ENCODE peak calls at places on chromosomes 1 and 21, in four cellular contexts. R, U, H and E are unnamed samples.

GRCh38 chr1:229409616-229410369 is 24.1 kb downstream of the ACTA1 start:
- DNase-seq in U (no peak), R (peak; percentile 82), H (peak; percentile 18), E (no peak)

GRCh38 chr1:177307771-177308170 is 137.0 kb downstream of the BRINP2 start:
- DNase-seq in H (no peak), R (no peak), U (no peak), E (no peak)

GRCh38 chr1:75170006-75170405 is 35.8 kb downstream of the LHX8 start:
- DNase-seq in U (no peak), H (no peak), R (no peak), E (no peak)

GRCh38 chr1:199720496-199720895 is 307.0 kb upstream of the NR5A2 start:
- DNase-seq in U (no peak), H (no peak), R (no peak), E (no peak)

GRCh38 chr21:21200103-21200938 is 202.1 kb downstream of the NCAM2 start:
- DNase-seq in R (no peak), U (no peak), H (no peak), E (no peak)

GRCh38 chr1:174174461-174175329 is 15.4 kb downstream of the RABGAP1L start:
- DNase-seq in R (no peak), H (no peak), U (no peak), E (no peak)

GRCh38 chr1:213284626-213285025 is 233.6 kb downstream of the RPS6KC1 start:
- DNase-seq in R (no peak), U (no peak), H (no peak), E (no peak)

GRCh38 chr1:155026588-155026987 is 7.0 kb downstream of the DCST2 start:
- DNase-seq in R (no peak), U (no peak), H (no peak), E (no peak)

GRCh38 chr1:51622455-51622913 is 5.6 kb downstream of the OSBPL9 start:
- DNase-seq in H (peak; percentile 45), U (no peak), R (peak; percentile 92), E (no peak)

GRCh38 chr21:21159253-21159899 is 161.2 kb downstream of the NCAM2 start:
- DNase-seq in R (peak; percentile 57), U (no peak), H (no peak), E (no peak)

GRCh38 chr1:162302660-162303344 is 73.9 kb downstream of the SPATA46 start:
- DNase-seq in U (no peak), H (no peak), R (no peak), E (no peak)

GRCh38 chr1:79304131-79304530 is 297.6 kb upstream of the ADGRL4 start:
- DNase-seq in R (no peak), H (no peak), U (no peak), E (no peak)

GRCh38 chr1:12097321-12097720 is 34.2 kb downstream of the TNFRSF8 start:
- DNase-seq in U (no peak), R (no peak), H (no peak), E (no peak)

GRCh38 chr1:119853155-119853554 is 41.9 kb upstream of the REG4 start:
- DNase-seq in R (no peak), H (no peak), U (no peak), E (no peak)

GRCh38 chr1:11447903-11448302 is 31.1 kb upstream of the DISP3 start:
- DNase-seq in H (no peak), U (no peak), R (no peak), E (no peak)

GRCh38 chr1:23615423-23615822 is 56.1 kb upstream of the ID3 start:
- DNase-seq in H (no peak), R (no peak), U (no peak), E (no peak)